ENCODE peak calls at places on chromosomes 11 and 22, in four cellular contexts. One of them, this sample, is unnamed.

GRCh38 chr11:118401880-118402590 is 629 bp downstream of the ATP5MG start:
- DNase-seq in K562: no peak
- DNase-seq in GM12878: no peak
- DNase-seq in H1: no peak
- DNase-seq in this sample: peak; percentile 92

GRCh38 chr22:46780453-46780852 is 18.0 kb downstream of the TBC1D22A start:
- DNase-seq in K562: no peak
- DNase-seq in H1: no peak
- DNase-seq in GM12878: no peak
- DNase-seq in this sample: no peak

GRCh38 chr22:24834845-24835570 is 29.0 kb downstream of the SGSM1 start:
- DNase-seq in K562: peak; percentile 9
- DNase-seq in H1: no peak
- DNase-seq in GM12878: no peak
- DNase-seq in this sample: peak; percentile 11

GRCh38 chr22:26994801-26995200 is 337.4 kb downstream of the MIAT start:
- DNase-seq in GM12878: no peak
- DNase-seq in H1: no peak
- DNase-seq in K562: no peak
- DNase-seq in this sample: no peak

GRCh38 chr11:83724704-83725114 is 438.5 kb upstream of the CCDC90B start:
- DNase-seq in K562: no peak
- DNase-seq in GM12878: no peak
- DNase-seq in H1: peak; percentile 15
- DNase-seq in this sample: no peak

GRCh38 chr22:46036558-46037408 is 59.8 kb upstream of the WNT7B start:
- DNase-seq in GM12878: no peak
- DNase-seq in H1: no peak
- DNase-seq in K562: peak; percentile 45
- DNase-seq in this sample: no peak

GRCh38 chr11:17695454-17696441 is 23.6 kb upstream of the MYOD1 start:
- DNase-seq in H1: no peak
- DNase-seq in K562: no peak
- DNase-seq in GM12878: no peak
- DNase-seq in this sample: no peak

GRCh38 chr22:45426387-45426786 is 12.9 kb downstream of the RIBC2 start:
- DNase-seq in H1: no peak
- DNase-seq in GM12878: no peak
- DNase-seq in K562: no peak
- DNase-seq in this sample: no peak

GRCh38 chr11:1557904-1558831 is 13.9 kb downstream of the DUSP8 start:
- DNase-seq in K562: no peak
- DNase-seq in GM12878: no peak
- DNase-seq in H1: no peak
- DNase-seq in this sample: peak; percentile 84

GRCh38 chr11:134734446-134734845 is 322.4 kb upstream of the B3GAT1 start:
- DNase-seq in H1: no peak
- DNase-seq in GM12878: no peak
- DNase-seq in K562: no peak
- DNase-seq in this sample: no peak

GRCh38 chr11:45646275-45646970 is 19.0 kb downstream of the CHST1 start:
- DNase-seq in H1: no peak
- DNase-seq in GM12878: peak; percentile 7
- DNase-seq in K562: peak; percentile 29
- DNase-seq in this sample: peak; percentile 22

GRCh38 chr22:47056776-47057470 is 294.5 kb downstream of the TBC1D22A start:
- DNase-seq in H1: no peak
- DNase-seq in GM12878: no peak
- DNase-seq in K562: no peak
- DNase-seq in this sample: no peak

GRCh38 chr11:7759010-7759409 is 37.7 kb downstream of the OR5P2 start:
- DNase-seq in H1: no peak
- DNase-seq in GM12878: peak; percentile 30
- DNase-seq in K562: no peak
- DNase-seq in this sample: no peak

GRCh38 chr11:111820059-111820375 is 51.4 kb downstream of the ALG9 start:
- DNase-seq in H1: no peak
- DNase-seq in K562: no peak
- DNase-seq in GM12878: no peak
- DNase-seq in this sample: peak; percentile 39
- TF ChIP-seq CHD1 in H1: no peak
- TF ChIP-seq CHD1 in K562: no peak
- TF ChIP-seq CHD1 in GM12878: no peak
- TF ChIP-seq CHD1 in this sample: no peak

DNA sequence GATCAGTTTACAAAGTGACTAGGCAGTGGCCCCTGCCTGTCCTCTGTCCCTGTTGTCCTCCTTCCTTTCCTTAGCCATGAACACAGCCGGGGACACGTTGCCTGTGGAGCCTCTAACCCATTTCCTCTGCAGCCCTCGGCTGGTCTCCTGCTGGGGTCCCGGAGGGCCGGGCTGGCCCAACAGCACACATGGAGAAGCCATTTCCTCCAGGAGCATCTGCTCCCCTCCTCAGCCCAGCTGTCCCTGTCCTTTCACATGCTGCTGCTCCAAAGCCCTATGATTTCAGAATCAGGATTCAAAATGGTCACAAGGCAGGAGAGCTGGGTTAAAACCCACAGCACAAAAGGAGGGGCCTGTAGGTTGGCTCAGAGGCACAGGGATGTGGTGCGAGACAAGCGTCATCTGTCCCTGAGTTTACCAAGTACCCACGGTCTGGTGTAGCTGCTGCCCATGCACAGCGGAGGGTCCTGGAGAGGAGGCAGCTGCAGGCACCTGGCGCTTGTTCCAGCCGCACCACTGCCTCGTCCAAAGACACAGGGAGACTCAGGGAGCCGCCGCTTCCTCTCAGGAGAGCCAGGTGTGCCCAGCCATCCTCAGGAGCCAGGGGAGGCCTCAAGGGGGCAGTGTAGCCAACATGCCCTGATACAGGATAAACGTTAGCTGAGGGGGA is 4.1 kb upstream of the VSIG10L2 start:
- DNase-seq in K562: peak; percentile 53
- DNase-seq in H1: peak; percentile 64
- DNase-seq in GM12878: no peak
- DNase-seq in this sample: peak; percentile 19
- TF ChIP-seq CHD1 in K562: no peak
- TF ChIP-seq CHD1 in H1: no peak
- TF ChIP-seq CHD1 in GM12878: no peak
- TF ChIP-seq CHD1 in this sample: no peak

GRCh38 chr11:87428266-87428665 is 390.5 kb downstream of the TMEM135 start:
- DNase-seq in H1: no peak
- DNase-seq in GM12878: no peak
- DNase-seq in K562: no peak
- DNase-seq in this sample: peak; percentile 61

GRCh38 chr11:87430821-87431220 is 393.1 kb downstream of the TMEM135 start:
- DNase-seq in K562: no peak
- DNase-seq in GM12878: no peak
- DNase-seq in H1: no peak
- DNase-seq in this sample: no peak

GRCh38 chr11:87425943-87426342 is 388.2 kb downstream of the TMEM135 start:
- DNase-seq in GM12878: no peak
- DNase-seq in K562: no peak
- DNase-seq in H1: peak; percentile 10
- DNase-seq in this sample: peak; percentile 62

GRCh38 chr11:87432006-87432405 is 394.3 kb downstream of the TMEM135 start:
- DNase-seq in GM12878: no peak
- DNase-seq in H1: no peak
- DNase-seq in K562: no peak
- DNase-seq in this sample: peak; percentile 66

DNA sequence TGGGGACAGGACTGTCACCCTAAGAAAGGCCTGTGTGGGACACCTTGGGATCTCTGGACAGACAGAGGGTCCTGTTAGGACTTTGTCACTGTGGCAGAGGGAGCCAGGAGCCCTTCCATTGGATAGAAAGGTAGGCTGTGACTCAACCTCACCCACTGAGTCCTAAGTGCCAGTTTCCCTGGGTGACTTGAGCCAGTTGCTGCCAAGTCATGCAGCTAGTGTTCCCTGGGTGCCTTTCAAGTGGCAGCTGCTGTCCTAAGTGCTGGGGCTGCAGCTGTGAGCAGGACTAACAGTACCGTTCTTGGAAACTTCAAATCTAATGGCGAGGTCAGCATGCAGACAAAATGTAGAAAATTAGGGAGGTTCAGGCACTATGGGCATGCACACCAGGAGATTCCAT is 393.7 kb downstream of the TMEM135 start:
- DNase-seq in GM12878: no peak
- DNase-seq in K562: no peak
- DNase-seq in H1: no peak
- DNase-seq in this sample: no peak
- TF ChIP-seq CHD1 in GM12878: no peak
- TF ChIP-seq CHD1 in K562: no peak
- TF ChIP-seq CHD1 in H1: no peak
- TF ChIP-seq CHD1 in this sample: no peak

DNA sequence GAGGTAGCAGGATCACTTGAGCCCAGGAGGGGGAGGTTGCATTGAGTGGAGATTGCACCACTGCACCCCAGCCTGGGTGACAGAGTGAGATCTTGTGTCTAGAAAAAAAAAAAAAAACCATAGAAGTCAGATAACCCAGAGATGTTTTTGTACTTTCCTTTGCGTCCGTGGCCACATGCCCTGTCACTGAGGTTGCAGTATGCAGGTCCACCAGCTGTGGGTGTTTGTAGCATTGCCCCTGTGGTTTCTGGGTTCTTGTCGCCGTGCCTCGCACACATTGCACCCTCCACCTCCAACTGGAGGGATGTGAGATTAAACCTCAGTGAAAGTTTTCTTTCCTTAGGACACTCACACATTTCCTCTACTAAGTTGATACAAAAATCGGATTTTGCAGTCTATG is 70.3 kb downstream of the TNRC6B start:
- DNase-seq in GM12878: no peak
- DNase-seq in H1: no peak
- DNase-seq in K562: no peak
- DNase-seq in this sample: no peak
- TF ChIP-seq CHD1 in GM12878: no peak
- TF ChIP-seq CHD1 in H1: no peak
- TF ChIP-seq CHD1 in K562: no peak
- TF ChIP-seq CHD1 in this sample: no peak

GRCh38 chr11:56916162-56916561 is 72.6 kb upstream of the OR5AK2 start:
- DNase-seq in GM12878: no peak
- DNase-seq in K562: no peak
- DNase-seq in H1: no peak
- DNase-seq in this sample: no peak
- TF ChIP-seq CHD1 in GM12878: no peak
- TF ChIP-seq CHD1 in K562: no peak
- TF ChIP-seq CHD1 in H1: no peak
- TF ChIP-seq CHD1 in this sample: no peak

GRCh38 chr11:129574431-129574830 is 198.8 kb downstream of the BARX2 start:
- DNase-seq in GM12878: no peak
- DNase-seq in K562: no peak
- DNase-seq in H1: no peak
- DNase-seq in this sample: no peak

GRCh38 chr11:129573161-129573560 is 197.5 kb downstream of the BARX2 start:
- DNase-seq in GM12878: no peak
- DNase-seq in K562: no peak
- DNase-seq in H1: no peak
- DNase-seq in this sample: no peak

GRCh38 chr11:129580278-129580677 is 204.6 kb downstream of the BARX2 start:
- DNase-seq in K562: no peak
- DNase-seq in H1: no peak
- DNase-seq in GM12878: no peak
- DNase-seq in this sample: no peak

GRCh38 chr11:129576652-129577051 is 201.0 kb downstream of the BARX2 start:
- DNase-seq in GM12878: no peak
- DNase-seq in H1: no peak
- DNase-seq in K562: no peak
- DNase-seq in this sample: no peak

DNA sequence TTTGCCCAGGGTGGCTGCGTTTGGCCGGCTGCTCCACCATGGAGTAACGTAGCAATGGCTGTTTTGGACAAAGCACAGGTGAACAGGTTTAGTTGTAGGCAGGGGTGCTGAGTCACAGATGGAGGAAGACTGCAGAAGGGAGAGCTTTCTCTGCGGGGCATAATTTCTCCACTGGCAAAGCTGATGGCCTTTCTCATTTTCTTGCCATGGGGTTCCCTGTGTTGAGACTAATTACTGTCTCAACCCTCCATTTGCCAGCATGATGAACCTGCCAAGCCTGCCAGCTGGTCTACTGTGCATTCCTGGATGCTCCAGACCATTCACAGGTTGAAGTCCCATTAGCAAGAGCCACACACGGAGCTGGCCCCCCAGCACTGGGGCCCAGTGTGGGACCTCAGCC is 202.3 kb downstream of the BARX2 start:
- DNase-seq in H1: no peak
- DNase-seq in GM12878: no peak
- DNase-seq in K562: no peak
- DNase-seq in this sample: no peak
- TF ChIP-seq CHD1 in H1: no peak
- TF ChIP-seq CHD1 in GM12878: no peak
- TF ChIP-seq CHD1 in K562: no peak
- TF ChIP-seq CHD1 in this sample: no peak